ENCODE peak calls at places on chromosome 6, in ten cellular contexts. C, L, T, Q, K, H, B, G, M and D are unnamed samples. For H3K4me1 and H3K27me3, the result is how much of the 10 kb centered on the place peaks cover.

GRCh38 chr6:92201618-92202017 is 1217.7 kb downstream of the EPHA7 start:
- DNase-seq in C (peak), L (no peak), T (no peak), Q (no peak), K (no peak), H (no peak), B (no peak), G (no peak), M (no peak), D (no peak)

GRCh38 chr6:38155144-38155543 is 335.6 kb downstream of the ZFAND3 start:
- DNase-seq in C (no peak), L (no peak), T (no peak), Q (peak), K (no peak), H (no peak), B (no peak), G (no peak), M (no peak), D (no peak)

GRCh38 chr6:160767019-160767646 is 65.1 kb downstream of the PLG start:
- DNase-seq in C (peak), L (peak), T (peak), Q (peak), K (peak), H (peak), B (peak), G (no peak), M (peak), D (no peak)

GRCh38 chr6:170095273-170095976 is 195.5 kb downstream of the DLL1 start:
- DNase-seq in C (no peak), L (no peak), T (peak), Q (no peak), K (no peak), H (no peak), B (no peak), G (no peak), M (peak), D (no peak)

GRCh38 chr6:152173321-152173720 is 365.8 kb downstream of the ESR1 start:
- DNase-seq in C (no peak), L (no peak), T (no peak), Q (no peak), K (no peak), H (no peak), B (no peak), G (no peak), M (no peak), D (no peak)

GRCh38 chr6:35586542-35586941 is 73.8 kb upstream of the TULP1 start:
- DNase-seq in C (peak), L (no peak), T (no peak), Q (no peak), K (no peak), H (no peak), B (no peak), G (no peak), M (no peak), D (no peak)

GRCh38 chr6:73648166-73648565 is 5.6 kb downstream of the SLC17A5 start:
- DNase-seq in C (peak), L (no peak), T (no peak), Q (no peak), K (no peak), H (no peak), B (no peak), G (no peak), M (no peak), D (no peak)

GRCh38 chr6:152984387-152984872 is 1.6 kb upstream of the FBXO5 start:
- DNase-seq in C (no peak), L (no peak), T (no peak), Q (no peak), K (no peak), H (peak), B (no peak), G (no peak), M (no peak), D (no peak)

GRCh38 chr6:11772109-11772830 is 6.3 kb downstream of the ADTRP start:
- DNase-seq in C (peak), L (no peak), T (no peak), Q (no peak), K (peak), H (no peak), B (no peak), G (no peak), M (no peak), D (peak)

GRCh38 chr6:33407132-33407718 is 3.6 kb upstream of the PHF1 start:
- DNase-seq in C (peak), L (no peak), T (no peak), Q (no peak), K (no peak), H (no peak), B (no peak), G (no peak), M (no peak), D (no peak)

GRCh38 chr6:116268589-116269293 is 11.0 kb downstream of the TSPYL1 start:
- DNase-seq in C (peak), L (peak), T (no peak), Q (no peak), K (no peak), H (peak), B (no peak), G (no peak), M (no peak), D (peak)

GRCh38 chr6:168073937-168074730 is 4.9 kb downstream of the FRMD1 start:
- DNase-seq in C (no peak), L (no peak), T (no peak), Q (no peak), K (no peak), H (no peak), B (no peak), G (no peak), M (no peak), D (no peak)

GRCh38 chr6:66771626-66772025 is 1064.6 kb upstream of the EYS start:
- DNase-seq in C (peak), L (no peak), T (no peak), Q (no peak), K (no peak), H (no peak), B (no peak), G (no peak), M (no peak), D (no peak)

GRCh38 chr6:46338098-46338497 is 153.2 kb downstream of the RCAN2 start:
- DNase-seq in C (no peak), L (no peak), T (no peak), Q (no peak), K (no peak), H (no peak), B (no peak), G (no peak), M (no peak), D (no peak)

GRCh38 chr6:158708239-158708638 is 58.4 kb downstream of the SYTL3 start:
- DNase-seq in C (peak), L (no peak), T (no peak), Q (no peak), K (peak), H (no peak), B (peak), G (no peak), M (no peak), D (no peak)

GRCh38 chr6:138529510-138529909 is 30.2 kb upstream of the NHSL1 start:
- DNase-seq in C (no peak), L (peak), T (no peak), Q (no peak), K (no peak), H (peak), B (no peak), G (no peak), M (no peak), D (no peak)

GRCh38 chr6:138531387-138531786 is 32.1 kb upstream of the NHSL1 start:
- DNase-seq in C (no peak), L (no peak), T (no peak), Q (no peak), K (no peak), H (no peak), B (no peak), G (no peak), M (no peak), D (no peak)

GRCh38 chr6:138535728-138536454 is 36.6 kb upstream of the NHSL1 start:
- DNase-seq in C (no peak), L (no peak), T (no peak), Q (no peak), K (no peak), H (no peak), B (no peak), G (no peak), M (no peak), D (no peak)

GRCh38 chr6:138537090-138537489 is 37.8 kb upstream of the NHSL1 start:
- DNase-seq in C (no peak), L (no peak), T (no peak), Q (no peak), K (no peak), H (no peak), B (no peak), G (no peak), M (no peak), D (no peak)

GRCh38 chr6:138533667-138534066 is 34.4 kb upstream of the NHSL1 start:
- DNase-seq in C (no peak), L (no peak), T (no peak), Q (peak), K (no peak), H (no peak), B (no peak), G (no peak), M (no peak), D (no peak)
- H3K4me1 ChIP-seq in C (under half), L (under half), T (under half), Q (under half), K (under half), H (under half), B (half or more), G (under half), M (under half), D (under half)

GRCh38 chr6:44078219-44078794 is 48.9 kb downstream of the MRPL14 start:
- DNase-seq in C (no peak), L (no peak), T (no peak), Q (no peak), K (peak), H (no peak), B (no peak), G (no peak), M (no peak), D (no peak)

GRCh38 chr6:44077201-44077946 is 49.9 kb downstream of the MRPL14 start:
- DNase-seq in C (no peak), L (no peak), T (no peak), Q (no peak), K (peak), H (no peak), B (no peak), G (no peak), M (no peak), D (no peak)

GRCh38 chr6:44075137-44076015 is 51.9 kb downstream of the MRPL14 start:
- DNase-seq in C (no peak), L (no peak), T (no peak), Q (no peak), K (peak), H (no peak), B (no peak), G (no peak), M (no peak), D (peak)

GRCh38 chr6:44076016-44076365 is 51.3 kb downstream of the MRPL14 start:
- DNase-seq in C (no peak), L (no peak), T (no peak), Q (no peak), K (peak), H (no peak), B (no peak), G (no peak), M (no peak), D (no peak)

DNA sequence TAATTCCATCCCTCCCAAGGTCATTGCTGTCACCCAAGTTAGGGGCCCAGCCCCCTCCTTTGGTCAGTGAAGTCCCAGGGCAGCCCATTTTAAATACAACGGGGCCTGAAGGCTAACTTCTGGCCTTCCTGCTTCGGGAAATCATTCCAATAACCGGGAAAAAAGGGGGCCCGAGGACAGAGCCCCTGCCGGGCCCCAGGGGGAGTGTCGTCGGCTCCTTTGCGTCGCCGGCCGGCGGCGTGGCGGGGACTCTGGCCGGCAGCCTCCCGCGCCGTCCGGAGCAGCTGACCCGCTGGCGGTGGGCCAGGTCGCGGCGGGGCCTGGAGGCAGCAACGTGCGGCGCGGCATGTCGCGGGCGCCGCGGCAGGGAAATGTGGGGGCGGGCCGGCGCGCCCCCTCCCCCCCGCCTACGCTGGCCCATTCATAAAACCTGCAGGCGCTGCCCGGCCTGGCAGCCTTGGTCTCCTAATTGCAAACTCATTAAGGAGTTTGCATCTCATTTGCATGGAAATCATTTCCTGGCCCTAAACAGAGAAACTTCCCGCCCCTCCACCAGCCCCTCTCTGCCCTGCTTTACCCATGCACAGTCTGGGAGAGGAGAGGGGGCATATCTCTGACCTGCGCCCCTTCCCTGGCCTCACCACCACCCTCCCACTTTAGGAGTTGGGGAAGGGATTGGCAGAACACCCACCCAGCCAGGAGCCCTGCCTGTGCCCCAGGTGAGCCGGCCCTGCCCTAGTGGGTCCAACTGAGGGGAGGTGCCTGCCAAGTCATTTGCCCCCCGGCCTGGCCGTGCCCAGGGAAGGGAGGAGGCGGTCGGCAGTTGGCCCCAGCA is 50.7 kb downstream of the MRPL14 start:
- DNase-seq in C (no peak), L (peak), T (peak), Q (peak), K (peak), H (peak), B (peak), G (no peak), M (peak), D (no peak)
- H3K4me3 ChIP-seq in C (no peak), L (peak), T (peak), Q (peak), K (no peak), H (peak), B (peak), G (no peak), M (no peak), D (peak)

GRCh38 chr6:28215425-28215824 is 9.7 kb upstream of the ZSCAN9 start:
- DNase-seq in C (no peak), L (peak), T (no peak), Q (no peak), K (no peak), H (no peak), B (no peak), G (no peak), M (no peak), D (no peak)
- H3K27me3 ChIP-seq in C (under half), L (half or more), T (under half), Q (half or more), K (under half), H (half or more), B (half or more), G (under half), M (under half), D (under half)

DNA sequence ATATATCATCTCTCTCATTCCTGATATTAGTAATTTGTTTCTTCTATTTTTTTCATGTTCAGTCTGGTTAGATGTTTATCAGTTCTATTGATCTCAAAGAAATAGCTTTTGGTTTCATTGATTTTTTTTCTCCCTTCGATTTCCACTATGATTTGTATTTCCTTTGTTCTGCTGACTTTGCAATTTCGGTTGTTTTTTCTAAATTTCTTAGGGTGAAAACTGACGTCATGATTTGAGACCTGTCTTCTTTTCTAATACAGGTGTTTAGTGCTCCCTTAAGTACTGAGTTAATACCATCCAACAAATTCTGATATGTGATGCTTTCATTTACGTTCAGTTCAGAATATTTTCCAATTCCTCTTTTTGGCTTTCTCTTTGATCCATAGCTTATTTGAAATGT is 25.2 kb downstream of the STX7 start:
- DNase-seq in C (no peak), L (no peak), T (no peak), Q (no peak), K (no peak), H (no peak), B (no peak), G (no peak), M (no peak), D (no peak)
- H3K4me1 ChIP-seq in C (under half), L (under half), T (under half), Q (under half), K (half or more), H (under half), B (half or more), G (under half), M (under half), D (under half)

GRCh38 chr6:101069191-101069795 is 188.2 kb upstream of the ASCC3 start:
- DNase-seq in C (no peak), L (no peak), T (no peak), Q (no peak), K (no peak), H (no peak), B (no peak), G (no peak), M (no peak), D (no peak)

GRCh38 chr6:101070044-101070608 is 189.0 kb upstream of the ASCC3 start:
- DNase-seq in C (no peak), L (no peak), T (peak), Q (no peak), K (no peak), H (no peak), B (no peak), G (no peak), M (no peak), D (no peak)

GRCh38 chr6:101066481-101066880 is 185.4 kb upstream of the ASCC3 start:
- DNase-seq in C (no peak), L (no peak), T (peak), Q (no peak), K (no peak), H (no peak), B (no peak), G (no peak), M (no peak), D (no peak)
- H3K4me3 ChIP-seq in C (no peak), L (no peak), T (no peak), Q (no peak), K (no peak), H (no peak), B (no peak), G (no peak), M (no peak), D (no peak)

GRCh38 chr6:83853968-83854501 is 875 bp downstream of the RIPPLY2 start:
- DNase-seq in C (no peak), L (peak), T (no peak), Q (no peak), K (no peak), H (peak), B (no peak), G (no peak), M (no peak), D (no peak)
- H3K27me3 ChIP-seq in C (under half), L (under half), T (under half), Q (under half), K (under half), H (half or more), B (half or more), G (under half), M (under half), D (under half)